ENCODE peak calls at places on chromosome 15, in four cellular contexts. S is activated T-helper 1 cell treated with anti-CD3 and anti-CD28 coated beads, Interleukin-12 subunit alpha, Interleukin-12 subunit beta, Interleukin-2, Interleukin-4 antibody, amounts not matched to agents 30 ng/mL and 10 ng/mL and 1 ng/mL, durations not matched to agents 14 hours and 24 hours and 36 hours; B is fibroblast of mammary gland; X is GM06990. D is an unnamed sample.

GRCh38 chr15:88813960-88814359 is 10.7 kb downstream of the ACAN start:
- DNase-seq in S (no peak), B (no peak), X (no peak), D (no peak)

GRCh38 chr15:47652213-47652852 is 65.0 kb upstream of the SEMA6D start:
- DNase-seq in S (no peak), B (no peak), X (no peak), D (no peak)

GRCh38 chr15:35182841-35183479 is 97.9 kb upstream of the NANOGP8 start:
- DNase-seq in S (no peak), B (no peak), X (peak), D (no peak)

GRCh38 chr15:70094690-70095311 is 2.9 kb downstream of the TLE3 start:
- DNase-seq in S (no peak), B (no peak), X (no peak), D (peak)

GRCh38 chr15:42955518-42955917 is 34.9 kb upstream of the TTBK2 start:
- DNase-seq in S (no peak), B (peak), X (no peak), D (no peak)

GRCh38 chr15:88337993-88338392 is 81.5 kb upstream of the NTRK3 start:
- DNase-seq in S (no peak), B (no peak), X (no peak), D (no peak)

GRCh38 chr15:49255966-49256759 is 86.1 kb downstream of the GALK2 start:
- DNase-seq in S (no peak), B (no peak), X (no peak), D (no peak)

GRCh38 chr15:76177491-76178040 is 117.8 kb downstream of the TMEM266 start:
- DNase-seq in S (no peak), B (peak), X (no peak), D (peak)

GRCh38 chr15:38991126-38991525 is 426.5 kb upstream of the RASGRP1 start:
- DNase-seq in S (no peak), B (peak), X (no peak), D (no peak)

GRCh38 chr15:80636675-80637074 is 58.4 kb upstream of the ABHD17C start:
- DNase-seq in S (no peak), B (no peak), X (no peak), D (no peak)

GRCh38 chr15:89781055-89781454 is 4.9 kb downstream of the MESP2 start:
- DNase-seq in S (no peak), B (no peak), X (no peak), D (peak)

GRCh38 chr15:88872106-88872505 is 23.2 kb downstream of the HAPLN3 start:
- DNase-seq in S (no peak), B (no peak), X (no peak), D (no peak)

GRCh38 chr15:68536331-68537095 is 42.3 kb upstream of the CORO2B start:
- DNase-seq in S (no peak), B (peak), X (no peak), D (no peak)

GRCh38 chr15:77004189-77004588 is 9.3 kb downstream of the PSTPIP1 start:
- DNase-seq in S (no peak), B (no peak), X (no peak), D (peak)

GRCh38 chr15:91100561-91101355 is 701 bp downstream of the SV2B start:
- DNase-seq in S (no peak), B (peak), X (no peak), D (no peak)

GRCh38 chr15:98647026-98647773 is 1.1 kb upstream of the IGF1R start:
- DNase-seq in S (peak), B (peak), X (peak), D (peak)

GRCh38 chr15:73647259-73648026 is 14.3 kb upstream of the NPTN start:
- DNase-seq in S (no peak), B (no peak), X (no peak), D (no peak)

GRCh38 chr15:89665449-89666146 is 10.3 kb upstream of the KIF7 start:
- DNase-seq in S (no peak), B (peak), X (no peak), D (peak)

GRCh38 chr15:67836477-67836876 is 3.4 kb downstream of the RNU6-1 start:
- DNase-seq in S (peak), B (peak), X (no peak), D (peak)

GRCh38 chr15:98071786-98072185 is 111.3 kb downstream of the ARRDC4 start:
- DNase-seq in S (no peak), B (no peak), X (no peak), D (no peak)

GRCh38 chr15:76217867-76218217 is 93.4 kb downstream of the ETFA start:
- DNase-seq in S (no peak), B (no peak), X (no peak), D (no peak)

GRCh38 chr15:91921188-91921820 is 67.8 kb downstream of the SLCO3A1 start:
- DNase-seq in S (no peak), B (peak), X (no peak), D (no peak)

GRCh38 chr15:97904196-97904572 is 56.3 kb upstream of the ARRDC4 start:
- DNase-seq in S (no peak), B (peak), X (no peak), D (peak)

GRCh38 chr15:69757186-69757585 is 304.6 kb downstream of the RPLP1 start:
- DNase-seq in S (no peak), B (peak), X (no peak), D (no peak)

D was measured in posterior vena cava.